ENCODE peak calls at places on chromosomes 12 and 14, in nine cellular contexts. D is A549; G is naive thymus-derived CD8-positive, alpha-beta T cell; N is GM12878; T is lower lobe of right lung; I is stimulated activated effector memory CD8-positive, alpha-beta T cell treated with anti-CD3 and anti-CD28 coated beads, Interleukin-12 subunit alpha, Interleukin-12 subunit beta, amount 100 ng/mL, for 72 hours; C is CD4-positive, alpha-beta T cell; Y is activated T-cell treated with anti-CD3 and anti-CD28 coated beads, Interleukin-2, amount 50 U/mL, for 4 hours; Q is activated CD8-positive, alpha-beta T cell treated with anti-CD3 and anti-CD28 coated beads, Interleukin-2, amount 10 ng/mL, durations not matched to agents 7 days and 5 days. B is an unnamed sample.

GRCh38 chr12:32120419-32120818 is 13.8 kb downstream of the BICD1 start:
- ATAC-seq in D (no peak), G (no peak), N (peak), T (no peak), I (peak), C (no peak), Y (peak), Q (no peak), B (no peak)

GRCh38 chr12:90043264-90043663 is 334.6 kb upstream of the ATP2B1 start:
- ATAC-seq in D (no peak), G (no peak), N (no peak), T (no peak), I (peak), C (no peak), Y (no peak), Q (no peak), B (no peak)

GRCh38 chr14:30805284-30805683 is 69.1 kb upstream of the COCH start:
- ATAC-seq in D (no peak), G (no peak), N (no peak), T (no peak), I (no peak), C (no peak), Y (no peak), Q (no peak), B (no peak)

GRCh38 chr14:68285421-68286179 is 466.0 kb downstream of the RAD51B start:
- ATAC-seq in D (no peak), G (peak), N (peak), T (peak), I (peak), C (peak), Y (peak), Q (peak), B (no peak)

GRCh38 chr12:122471324-122472226 is 29.2 kb downstream of the ZCCHC8 start:
- ATAC-seq in D (peak), G (peak), N (peak), T (peak), I (peak), C (peak), Y (peak), Q (peak), B (no peak)

GRCh38 chr12:96091833-96092232 is 56.4 kb upstream of the LTA4H start:
- ATAC-seq in D (peak), G (no peak), N (no peak), T (no peak), I (no peak), C (no peak), Y (no peak), Q (no peak), B (peak)

GRCh38 chr12:57381693-57382220 is 49.1 kb downstream of the R3HDM2 start:
- ATAC-seq in D (no peak), G (no peak), N (peak), T (no peak), I (peak), C (no peak), Y (peak), Q (no peak), B (no peak)

GRCh38 chr14:104968541-104969401 is 9.4 kb downstream of the AHNAK2 start:
- ATAC-seq in D (peak), G (no peak), N (peak), T (no peak), I (no peak), C (no peak), Y (no peak), Q (no peak), B (peak)

GRCh38 chr12:11580125-11580751 is 69.2 kb upstream of the ETV6 start:
- ATAC-seq in D (peak), G (no peak), N (peak), T (peak), I (peak), C (no peak), Y (no peak), Q (no peak), B (peak)

GRCh38 chr12:26736563-26737486 is 96.2 kb downstream of the ITPR2 start:
- ATAC-seq in D (no peak), G (no peak), N (no peak), T (no peak), I (no peak), C (no peak), Y (no peak), Q (no peak), B (peak)

GRCh38 chr14:66401447-66402095 is 84.6 kb upstream of the CCDC196 start:
- ATAC-seq in D (peak), G (no peak), N (peak), T (no peak), I (no peak), C (no peak), Y (no peak), Q (no peak), B (no peak)

GRCh38 chr12:29752121-29752520 is 31.6 kb downstream of the TMTC1 start:
- ATAC-seq in D (no peak), G (no peak), N (no peak), T (no peak), I (no peak), C (no peak), Y (no peak), Q (no peak), B (no peak)

GRCh38 chr12:109739747-109740693 is 26.4 kb downstream of the FAM222A start:
- ATAC-seq in D (no peak), G (no peak), N (peak), T (no peak), I (no peak), C (no peak), Y (no peak), Q (no peak), B (no peak)

GRCh38 chr12:88400302-88400701 is 180.0 kb downstream of the KITLG start:
- ATAC-seq in D (no peak), G (no peak), N (no peak), T (no peak), I (no peak), C (no peak), Y (no peak), Q (no peak), B (no peak)

GRCh38 chr14:100106260-100106659 is 41.0 kb downstream of the EVL start:
- ATAC-seq in D (no peak), G (peak), N (no peak), T (peak), I (peak), C (peak), Y (peak), Q (peak), B (no peak)

GRCh38 chr12:54723653-54724256 is 75.6 kb upstream of the DCD start:
- ATAC-seq in D (no peak), G (peak), N (peak), T (no peak), I (peak), C (peak), Y (peak), Q (peak), B (no peak)